ENCODE peak calls at places on chromosome 13, in six cellular contexts. V is neural crest cell, N is IMR-90, Q is omental fat pad, P is PC-3, Z is LNCaP clone FGC. C is an unnamed sample.

GRCh38 chr13:97339019-97339988 is 94.7 kb upstream of the RAP2A start:
- DNase-seq in N (peak; percentile 98), P (no peak), Q (no peak), Z (no peak), V (no peak), C (no peak)

GRCh38 chr13:31236211-31236786 is 36.5 kb downstream of the B3GLCT start:
- DNase-seq in P (peak; percentile 51), Z (no peak), Q (no peak), V (no peak), N (peak; percentile 54), C (peak; percentile 55)

GRCh38 chr13:21733475-21734311 is 62.8 kb downstream of the FGF9 start:
- DNase-seq in Z (no peak), Q (no peak), P (no peak), V (no peak), N (no peak), C (peak; percentile 67)

GRCh38 chr13:43235028-43235427 is 211.6 kb downstream of the DNAJC15 start:
- DNase-seq in Z (no peak), N (no peak), P (no peak), Q (no peak), V (no peak), C (no peak)

GRCh38 chr13:66778461-66778860 is 451.7 kb downstream of the PCDH9 start:
- DNase-seq in Z (no peak), V (no peak), Q (no peak), P (no peak), N (no peak), C (peak; percentile 26)

GRCh38 chr13:87884874-87885273 is 213.7 kb downstream of the SLITRK5 start:
- DNase-seq in Q (no peak), Z (no peak), P (peak; percentile 29), N (peak; percentile 2), V (no peak), C (peak; percentile 5)

GRCh38 chr13:105817011-105817410 is 718.5 kb downstream of the EFNB2 start:
- DNase-seq in N (no peak), Z (no peak), Q (no peak), P (peak; percentile 38), V (no peak), C (peak; percentile 45)

GRCh38 chr13:77563110-77563509 is 27.6 kb downstream of the SCEL start:
- DNase-seq in V (no peak), P (peak; percentile 54), Z (peak; percentile 59), Q (no peak), N (peak; percentile 17), C (peak; percentile 48)

GRCh38 chr13:44128522-44128921 is 245.1 kb upstream of the SERP2 start:
- DNase-seq in Z (no peak), P (no peak), Q (no peak), V (no peak), N (peak; percentile 65), C (no peak)

GRCh38 chr13:66513728-66514127 is 716.4 kb downstream of the PCDH9 start:
- DNase-seq in V (no peak), P (no peak), Q (no peak), N (peak; percentile 16), Z (no peak), C (peak; percentile 28)

GRCh38 chr13:20489185-20489820 is 36.4 kb downstream of the CRYL1 start:
- DNase-seq in N (peak; percentile 62), Q (no peak), Z (no peak), V (no peak), P (peak; percentile 51), C (peak; percentile 45)

GRCh38 chr13:97030705-97031452 is 36.6 kb upstream of the OXGR1 start:
- DNase-seq in V (no peak), N (peak; percentile 61), Q (no peak), P (peak; percentile 60), Z (no peak), C (peak; percentile 42)

GRCh38 chr13:48853381-48854102 is 122.2 kb upstream of the FNDC3A start:
- DNase-seq in Z (no peak), N (peak; percentile 67), V (no peak), P (no peak), Q (no peak), C (no peak)

GRCh38 chr13:39577203-39577602 is 25.8 kb downstream of the LHFPL6 start:
- DNase-seq in N (no peak), P (no peak), V (no peak), Z (no peak), Q (no peak), C (no peak)

GRCh38 chr13:109401891-109402290 is 384.5 kb downstream of the IRS2 start:
- DNase-seq in N (no peak), Z (no peak), P (no peak), V (no peak), Q (no peak), C (no peak)

GRCh38 chr13:110716235-110716505 is 2.7 kb downstream of the ING1 start:
- DNase-seq in V (no peak), Q (no peak), Z (no peak), N (no peak), P (peak; percentile 40), C (no peak)

GRCh38 chr13:98939552-98940306 is 38.1 kb downstream of the DOCK9 start:
- DNase-seq in V (no peak), Q (no peak), N (no peak), Z (no peak), P (no peak), C (no peak)

GRCh38 chr13:34931572-34931971 is 10.5 kb upstream of the NBEA start:
- DNase-seq in V (no peak), Q (no peak), Z (no peak), P (peak; percentile 6), N (peak; percentile 3), C (peak; percentile 33)

GRCh38 chr13:94298346-94298745 is 181.1 kb downstream of the DCT start:
- DNase-seq in N (no peak), Q (no peak), P (no peak), Z (no peak), V (no peak), C (no peak)

GRCh38 chr13:45224181-45224580 is 23.3 kb upstream of the KCTD4 start:
- DNase-seq in N (peak; percentile 55), Q (no peak), P (no peak), Z (no peak), V (no peak), C (no peak)

GRCh38 chr13:23909606-23910005 is 12.3 kb upstream of the C1QTNF9B start:
- DNase-seq in P (no peak), Z (no peak), Q (no peak), N (no peak), V (no peak), C (no peak)

GRCh38 chr13:30192320-30193093 is 114.8 kb downstream of the KATNAL1 start:
- DNase-seq in P (no peak), Z (peak; percentile 21), V (no peak), N (no peak), Q (no peak), C (no peak)

GRCh38 chr13:49062297-49062896 is 86.7 kb downstream of the FNDC3A start:
- DNase-seq in Z (no peak), V (no peak), Q (no peak), P (peak; percentile 35), N (peak; percentile 15), C (peak; percentile 49)

GRCh38 chr13:80888421-80888820 is 547.5 kb upstream of the SPRY2 start:
- DNase-seq in Q (no peak), Z (no peak), P (no peak), V (no peak), N (no peak), C (no peak)

GRCh38 chr13:50387124-50387581 is 371.9 kb downstream of the KCNRG start:
- DNase-seq in Q (no peak), Z (no peak), V (no peak), N (peak; percentile 42), P (peak; percentile 9), C (peak; percentile 64)

DNA sequence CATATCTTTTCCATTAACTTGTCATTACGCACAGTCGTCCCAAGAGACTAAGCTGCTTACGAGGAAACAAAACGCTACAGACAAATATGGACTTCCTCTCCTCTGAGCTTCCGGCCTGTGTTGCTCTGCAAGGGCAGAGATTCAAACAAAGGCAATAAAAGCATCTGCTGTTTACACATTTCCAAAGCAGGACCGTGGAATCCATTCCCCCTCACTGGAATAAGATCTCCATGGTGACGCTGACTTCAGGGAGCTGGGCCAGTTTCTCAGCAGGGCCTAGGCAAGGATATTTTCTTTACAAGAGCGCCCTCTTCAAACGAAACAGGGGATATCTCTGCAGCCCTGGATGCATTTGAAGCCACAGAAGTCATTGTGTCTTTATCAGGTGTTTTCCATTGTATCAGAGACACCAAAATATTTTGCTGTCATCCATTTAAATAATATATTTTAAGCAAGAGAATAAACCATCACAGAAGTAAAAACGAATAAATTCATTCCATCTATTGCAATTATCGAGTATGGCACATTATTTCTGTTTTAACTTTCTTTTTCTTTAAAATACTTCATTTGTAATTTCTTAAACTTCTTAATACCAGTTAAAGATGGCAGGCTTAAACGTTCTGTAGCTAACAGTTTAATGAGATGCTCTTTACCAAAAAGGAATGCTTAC is 177.5 kb downstream of the DCLK1 start:
- DNase-seq in Z (peak; percentile 94), V (peak; percentile 55), P (peak; percentile 76), N (peak; percentile 94), Q (no peak), C (peak; percentile 58)
- TF ChIP-seq CTCF in Z (peak; percentile 68), V (peak; percentile 68), P (peak; percentile 80), N (peak; percentile 82), Q (no peak), C (peak; percentile 68)

GRCh38 chr13:27483421-27483820 is 33.1 kb upstream of the MTIF3 start:
- DNase-seq in Q (no peak), V (no peak), P (no peak), N (no peak), Z (no peak), C (no peak)

GRCh38 chr13:27487776-27488175 is 37.4 kb upstream of the MTIF3 start:
- DNase-seq in P (no peak), Q (no peak), Z (no peak), V (no peak), N (no peak), C (no peak)

GRCh38 chr13:27481766-27482165 is 31.4 kb upstream of the MTIF3 start:
- DNase-seq in Q (no peak), P (peak; percentile 55), Z (peak; percentile 7), N (peak; percentile 10), V (peak; percentile 67), C (peak; percentile 29)

GRCh38 chr13:27476943-27477681 is 26.7 kb upstream of the MTIF3 start:
- DNase-seq in N (peak; percentile 50), Q (no peak), Z (no peak), V (no peak), P (peak; percentile 89), C (peak; percentile 96)

DNA sequence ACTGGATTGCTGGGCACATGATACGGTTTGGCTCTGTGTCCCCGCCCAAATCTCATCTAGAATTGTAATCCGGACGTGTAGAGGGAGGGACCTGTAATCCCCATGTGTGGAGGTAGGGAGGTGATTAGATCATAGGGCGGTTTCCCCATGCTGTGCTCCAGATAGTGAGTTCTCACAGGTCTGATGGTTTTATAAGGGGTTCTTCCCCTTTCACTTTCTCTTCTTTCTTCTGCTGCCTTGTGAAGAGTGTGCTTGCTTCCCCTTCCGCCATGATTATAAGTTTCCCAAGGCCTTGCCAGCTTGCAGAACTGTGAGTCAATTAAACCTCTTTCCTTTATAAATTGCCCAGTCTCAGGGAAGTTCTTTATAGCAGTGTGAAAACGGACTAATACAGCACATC is 32.6 kb upstream of the MTIF3 start:
- DNase-seq in P (no peak), Q (no peak), Z (no peak), N (no peak), V (no peak), C (no peak)
- TF ChIP-seq CTCF in P (no peak), Q (no peak), Z (no peak), N (no peak), V (no peak), C (no peak)

GRCh38 chr13:26698392-26699196 is 62.0 kb downstream of the GPR12 start:
- DNase-seq in Q (peak; percentile 81), P (peak; percentile 86), Z (peak; percentile 30), N (peak; percentile 81), V (peak; percentile 88), C (peak; percentile 70)
- TF ChIP-seq CTCF in Q (peak; percentile 72), P (peak; percentile 93), Z (peak; percentile 80), N (peak; percentile 98), V (peak; percentile 98), C (peak; percentile 97)

GRCh38 chr13:29046588-29046987 is 226.4 kb downstream of the MTUS2 start:
- DNase-seq in V (no peak), Z (no peak), N (no peak), Q (no peak), P (no peak), C (no peak)

GRCh38 chr13:29049524-29049923 is 229.4 kb downstream of the MTUS2 start:
- DNase-seq in Q (no peak), P (no peak), N (no peak), V (no peak), Z (no peak), C (no peak)
- TF ChIP-seq CTCF in Q (no peak), P (no peak), N (no peak), V (no peak), Z (no peak), C (no peak)

C was measured in bronchial epithelial cell.